ENCODE peak calls at places on chromosomes 3 and 15, in six cellular contexts. One of them, this sample, is unnamed.

GRCh38 chr3:28577941-28578340 is 229.3 kb upstream of the AZI2 start:
- DNase-seq in HCT116: no peak
- DNase-seq in GM23338: no peak
- DNase-seq in SK-N-SH: no peak
- DNase-seq in GM23248: no peak
- DNase-seq in hepatocyte: no peak
- DNase-seq in this sample: no peak

GRCh38 chr15:55248895-55249294 is 40.7 kb downstream of the RAB27A start:
- DNase-seq in hepatocyte: no peak
- DNase-seq in HCT116: no peak
- DNase-seq in GM23248: no peak
- DNase-seq in GM23338: no peak
- DNase-seq in SK-N-SH: no peak
- DNase-seq in this sample: no peak

GRCh38 chr3:188583476-188584161 is 429.7 kb downstream of the LPP start:
- DNase-seq in HCT116: no peak
- DNase-seq in GM23248: no peak
- DNase-seq in GM23338: no peak
- DNase-seq in SK-N-SH: no peak
- DNase-seq in hepatocyte: peak
- DNase-seq in this sample: peak

GRCh38 chr3:17149076-17149475 is 264.3 kb downstream of the PLCL2 start:
- DNase-seq in HCT116: no peak
- DNase-seq in SK-N-SH: no peak
- DNase-seq in hepatocyte: no peak
- DNase-seq in GM23338: no peak
- DNase-seq in GM23248: no peak
- DNase-seq in this sample: no peak

GRCh38 chr15:90787881-90788280 is 70.7 kb downstream of the BLM start:
- DNase-seq in SK-N-SH: no peak
- DNase-seq in HCT116: no peak
- DNase-seq in hepatocyte: no peak
- DNase-seq in GM23248: peak
- DNase-seq in GM23338: no peak
- DNase-seq in this sample: no peak

GRCh38 chr3:23100106-23100505 is 103.0 kb upstream of the UBE2E2 start:
- DNase-seq in SK-N-SH: no peak
- DNase-seq in HCT116: no peak
- DNase-seq in hepatocyte: no peak
- DNase-seq in GM23338: no peak
- DNase-seq in GM23248: no peak
- DNase-seq in this sample: no peak

GRCh38 chr3:141795719-141796435 is 32.7 kb downstream of the GRK7 start:
- DNase-seq in GM23248: peak
- DNase-seq in HCT116: no peak
- DNase-seq in hepatocyte: no peak
- DNase-seq in SK-N-SH: peak
- DNase-seq in GM23338: no peak
- DNase-seq in this sample: no peak

GRCh38 chr3:131474115-131474514 is 28.7 kb downstream of the MRPL3 start:
- DNase-seq in GM23248: no peak
- DNase-seq in hepatocyte: no peak
- DNase-seq in GM23338: no peak
- DNase-seq in SK-N-SH: no peak
- DNase-seq in HCT116: no peak
- DNase-seq in this sample: no peak

GRCh38 chr3:12286927-12287726 is 1.7 kb upstream of the PPARG start:
- DNase-seq in HCT116: no peak
- DNase-seq in GM23248: peak
- DNase-seq in SK-N-SH: peak
- DNase-seq in hepatocyte: peak
- DNase-seq in GM23338: peak
- DNase-seq in this sample: no peak

GRCh38 chr3:142962175-142962519 is 1.3 kb downstream of the PAQR9 start:
- DNase-seq in HCT116: no peak
- DNase-seq in hepatocyte: no peak
- DNase-seq in GM23338: no peak
- DNase-seq in GM23248: no peak
- DNase-seq in SK-N-SH: no peak
- DNase-seq in this sample: no peak

GRCh38 chr3:142961539-142961938 is 1.9 kb downstream of the PAQR9 start:
- DNase-seq in hepatocyte: no peak
- DNase-seq in GM23338: no peak
- DNase-seq in GM23248: no peak
- DNase-seq in SK-N-SH: no peak
- DNase-seq in HCT116: no peak
- DNase-seq in this sample: no peak

GRCh38 chr3:142963266-142964149 is at the start of gene PAQR9:
- DNase-seq in hepatocyte: peak
- DNase-seq in HCT116: no peak
- DNase-seq in GM23338: peak
- DNase-seq in GM23248: peak
- DNase-seq in SK-N-SH: peak
- DNase-seq in this sample: no peak

GRCh38 chr3:142964150-142964498 is 650 bp upstream of the PAQR9 start:
- DNase-seq in SK-N-SH: no peak
- DNase-seq in GM23338: peak
- DNase-seq in GM23248: peak
- DNase-seq in HCT116: no peak
- DNase-seq in hepatocyte: peak
- DNase-seq in this sample: no peak

DNA sequence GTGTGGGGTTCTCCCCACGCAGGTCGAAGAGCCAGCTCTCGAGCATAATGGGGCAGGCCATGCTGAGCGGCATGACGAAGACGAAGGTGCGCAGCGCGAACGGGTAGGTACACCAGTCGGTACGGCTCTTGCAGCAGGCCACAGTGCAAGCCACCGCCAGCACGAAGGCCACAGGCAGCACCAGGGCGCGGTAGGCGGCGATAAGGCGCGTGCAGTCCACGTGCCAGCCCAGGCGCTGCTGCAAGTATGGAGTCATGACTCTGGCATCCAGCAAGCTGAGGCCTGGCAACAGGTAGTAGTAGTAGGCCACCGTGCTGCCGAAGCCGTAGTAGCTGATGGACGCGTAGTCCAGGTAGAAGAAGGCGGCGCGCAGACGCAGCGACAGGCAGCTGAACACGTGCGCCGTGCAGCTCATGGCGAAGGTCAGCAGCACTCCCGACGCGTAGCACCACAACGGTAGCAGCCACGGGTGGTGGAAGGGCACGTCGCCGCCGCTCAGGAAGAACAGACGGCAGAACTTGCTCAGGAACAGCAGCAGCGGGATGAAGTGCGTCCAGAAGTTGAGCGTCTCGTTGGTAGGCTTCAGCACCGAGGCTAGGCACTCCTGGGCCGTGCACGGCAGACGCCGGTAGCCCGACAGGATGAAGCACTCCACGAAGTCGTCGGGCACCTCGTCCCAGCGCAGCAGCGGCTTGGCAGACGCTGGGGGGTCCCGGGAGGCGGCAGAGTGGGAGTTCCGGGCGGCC is 781 bp downstream of the PAQR9 start:
- DNase-seq in SK-N-SH: no peak
- DNase-seq in GM23248: no peak
- DNase-seq in HCT116: no peak
- DNase-seq in hepatocyte: no peak
- DNase-seq in GM23338: peak
- DNase-seq in this sample: no peak
- H3K4me2 ChIP-seq in SK-N-SH: peak
- H3K4me2 ChIP-seq in GM23248: peak
- H3K4me2 ChIP-seq in HCT116: no peak
- H3K4me2 ChIP-seq in hepatocyte: peak
- H3K4me2 ChIP-seq in GM23338: peak
- H3K4me2 ChIP-seq in this sample: no peak

DNA sequence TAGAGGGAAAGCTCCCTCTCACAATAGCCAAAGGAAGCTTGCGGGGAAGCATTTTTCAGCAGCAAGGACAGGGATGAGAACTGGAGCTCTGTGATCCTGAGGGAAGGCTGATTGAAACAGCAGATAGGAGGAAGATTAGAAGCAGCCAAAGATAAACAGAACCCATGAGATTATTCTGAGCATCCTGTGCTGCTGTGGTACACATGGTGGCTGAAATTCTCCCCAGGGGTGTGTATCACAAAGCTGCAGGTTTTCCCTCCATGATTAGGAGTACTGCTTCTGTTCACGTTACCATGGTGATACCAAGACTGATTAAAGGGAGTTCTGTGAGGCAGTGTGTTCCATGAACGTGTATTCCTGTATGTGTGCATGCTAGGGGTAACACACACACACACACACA is 30.3 kb upstream of the PSMD6 start:
- DNase-seq in HCT116: no peak
- DNase-seq in hepatocyte: no peak
- DNase-seq in SK-N-SH: peak
- DNase-seq in GM23248: no peak
- DNase-seq in GM23338: no peak
- DNase-seq in this sample: no peak
- H3K4me3 ChIP-seq in HCT116: no peak
- H3K4me3 ChIP-seq in hepatocyte: no peak
- H3K4me3 ChIP-seq in SK-N-SH: no peak
- H3K4me3 ChIP-seq in GM23248: no peak
- H3K4me3 ChIP-seq in GM23338: no peak
- H3K4me3 ChIP-seq in this sample: no peak

GRCh38 chr15:29986946-29987345 is 95.8 kb upstream of the GOLGA8J start:
- DNase-seq in HCT116: no peak
- DNase-seq in GM23248: no peak
- DNase-seq in hepatocyte: no peak
- DNase-seq in GM23338: no peak
- DNase-seq in SK-N-SH: no peak
- DNase-seq in this sample: no peak
- TF ChIP-seq EZH2phosphoT487 in HCT116: no peak
- TF ChIP-seq EZH2phosphoT487 in GM23248: no peak
- TF ChIP-seq EZH2phosphoT487 in hepatocyte: no peak
- TF ChIP-seq EZH2phosphoT487 in GM23338: no peak
- TF ChIP-seq EZH2phosphoT487 in SK-N-SH: no peak
- TF ChIP-seq EZH2phosphoT487 in this sample: no peak

GRCh38 chr3:172600644-172601065 is 77.4 kb upstream of the TNFSF10 start:
- DNase-seq in hepatocyte: no peak
- DNase-seq in HCT116: no peak
- DNase-seq in SK-N-SH: no peak
- DNase-seq in GM23338: no peak
- DNase-seq in GM23248: no peak
- DNase-seq in this sample: no peak
- H3K4me2 ChIP-seq in hepatocyte: peak
- H3K4me2 ChIP-seq in HCT116: no peak
- H3K4me2 ChIP-seq in SK-N-SH: no peak
- H3K4me2 ChIP-seq in GM23338: no peak
- H3K4me2 ChIP-seq in GM23248: no peak
- H3K4me2 ChIP-seq in this sample: no peak

DNA sequence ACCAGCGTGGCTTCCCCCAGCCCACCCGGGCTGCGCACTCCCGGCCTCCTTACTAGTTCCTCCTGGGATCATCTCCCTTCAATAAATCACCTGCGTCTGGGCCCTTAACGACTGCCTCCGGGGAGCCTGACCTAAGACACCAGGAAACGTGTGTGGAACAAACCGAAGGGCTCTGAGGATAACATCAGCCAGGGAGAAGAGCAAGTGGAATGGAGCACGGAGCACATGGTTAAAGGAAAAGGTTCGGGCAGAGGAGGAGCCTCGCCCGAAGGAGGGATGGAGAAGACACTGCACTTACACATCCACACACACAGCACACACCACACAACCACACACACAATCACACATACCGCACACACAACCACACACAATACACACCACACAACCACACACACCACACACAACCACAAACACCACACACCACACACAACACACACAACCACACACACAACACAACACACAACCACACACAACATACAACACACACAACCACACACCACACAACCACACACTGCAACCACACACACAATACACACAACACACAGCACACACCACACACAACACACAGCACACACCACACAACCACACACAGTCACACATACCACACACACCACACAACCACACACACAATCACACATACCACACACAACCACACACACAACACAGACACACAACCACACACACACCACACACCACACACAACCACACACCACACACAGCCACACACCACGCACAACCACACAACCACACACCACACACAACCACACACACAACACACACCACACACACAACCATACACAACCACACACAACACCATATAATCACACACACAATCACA is 24.7 kb downstream of the CPN2 start:
- DNase-seq in hepatocyte: no peak
- DNase-seq in SK-N-SH: no peak
- DNase-seq in HCT116: peak
- DNase-seq in GM23248: peak
- DNase-seq in GM23338: no peak
- DNase-seq in this sample: no peak
- H3K4me3 ChIP-seq in hepatocyte: no peak
- H3K4me3 ChIP-seq in SK-N-SH: no peak
- H3K4me3 ChIP-seq in HCT116: no peak
- H3K4me3 ChIP-seq in GM23248: no peak
- H3K4me3 ChIP-seq in GM23338: no peak
- H3K4me3 ChIP-seq in this sample: no peak

GRCh38 chr3:127158614-127159221 is 34.2 kb upstream of the PRR23E start:
- DNase-seq in hepatocyte: peak
- DNase-seq in HCT116: no peak
- DNase-seq in SK-N-SH: no peak
- DNase-seq in GM23338: peak
- DNase-seq in GM23248: peak
- DNase-seq in this sample: no peak
- TF ChIP-seq EZH2phosphoT487 in hepatocyte: no peak
- TF ChIP-seq EZH2phosphoT487 in HCT116: no peak
- TF ChIP-seq EZH2phosphoT487 in SK-N-SH: no peak
- TF ChIP-seq EZH2phosphoT487 in GM23338: no peak
- TF ChIP-seq EZH2phosphoT487 in GM23248: no peak
- TF ChIP-seq EZH2phosphoT487 in this sample: no peak

GRCh38 chr15:93131485-93132075 is 42.6 kb upstream of the RGMA start:
- DNase-seq in GM23338: no peak
- DNase-seq in HCT116: no peak
- DNase-seq in GM23248: no peak
- DNase-seq in hepatocyte: no peak
- DNase-seq in SK-N-SH: no peak
- DNase-seq in this sample: no peak
- H3K4me2 ChIP-seq in GM23338: no peak
- H3K4me2 ChIP-seq in HCT116: no peak
- H3K4me2 ChIP-seq in GM23248: no peak
- H3K4me2 ChIP-seq in hepatocyte: no peak
- H3K4me2 ChIP-seq in SK-N-SH: no peak
- H3K4me2 ChIP-seq in this sample: no peak

DNA sequence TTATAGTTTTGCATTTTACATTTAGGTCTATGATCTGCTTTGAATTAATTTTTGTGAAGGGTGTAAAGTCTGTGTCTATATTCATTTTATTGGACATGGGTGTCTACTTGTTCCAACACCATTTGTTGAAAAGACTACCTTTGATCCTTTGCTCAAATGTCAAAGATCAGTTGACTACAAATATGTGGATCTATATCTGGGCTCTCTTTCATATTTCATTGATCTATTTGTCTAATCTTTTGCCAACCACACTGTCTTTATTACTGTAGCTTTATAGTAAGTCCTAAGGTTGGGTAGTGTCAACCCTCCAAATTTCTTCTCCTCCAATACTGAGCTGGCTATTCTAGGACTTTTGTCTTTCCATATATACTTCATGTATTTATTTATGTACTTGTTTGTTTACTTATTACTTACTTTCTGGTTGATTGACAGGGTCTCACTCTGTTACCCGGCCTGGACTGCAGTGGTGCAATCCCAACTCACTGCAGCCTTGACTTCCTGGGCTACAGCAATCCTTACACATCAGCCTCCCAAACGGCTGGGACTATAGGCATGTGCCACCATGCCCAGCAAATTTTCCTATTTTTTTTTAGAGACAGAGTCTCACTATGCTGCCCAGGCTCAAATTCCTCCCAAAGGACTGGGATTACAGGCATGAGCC is 53.8 kb upstream of the TTBK2 start:
- DNase-seq in hepatocyte: no peak
- DNase-seq in GM23248: no peak
- DNase-seq in GM23338: no peak
- DNase-seq in SK-N-SH: no peak
- DNase-seq in HCT116: no peak
- DNase-seq in this sample: no peak
- H3K4me3 ChIP-seq in hepatocyte: no peak
- H3K4me3 ChIP-seq in GM23248: no peak
- H3K4me3 ChIP-seq in GM23338: no peak
- H3K4me3 ChIP-seq in SK-N-SH: no peak
- H3K4me3 ChIP-seq in HCT116: no peak
- H3K4me3 ChIP-seq in this sample: no peak

This sample was measured in OCI-LY7.